ENCODE peak calls at places on chromosomes 4 and X, in nine cellular contexts. A is neuronal stem cell; Y is CD4-positive, alpha-beta T cell; L is adrenal gland; O is uterus; R is breast epithelium; H is sigmoid colon; B is body of pancreas; Q is mesendoderm. M is an unnamed sample.

GRCh38 chr4:153781717-153782416 is 7.0 kb downstream of the SFRP2 start:
- DNase-seq in O (no peak), Q (no peak), B (no peak), A (no peak), H (no peak), Y (no peak), L (no peak), R (no peak), M (no peak)

GRCh38 chrX:19728083-19728648 is 159.2 kb downstream of the SH3KBP1 start:
- DNase-seq in Y (no peak), H (no peak), L (no peak), R (no peak), O (no peak), Q (no peak), A (no peak), B (no peak), M (no peak)

GRCh38 chrX:85243155-85243554 is 424 bp downstream of the SATL1 start:
- DNase-seq in R (no peak), Y (no peak), H (no peak), B (no peak), O (no peak), L (no peak), Q (peak; percentile 30), A (no peak), M (no peak)

GRCh38 chr4:2837904-2838496 is 5.6 kb upstream of the ADD1 start:
- DNase-seq in H (peak; percentile 76), O (peak; percentile 62), Y (peak; percentile 78), L (peak; percentile 70), Q (no peak), A (no peak), B (no peak), R (no peak), M (no peak)

GRCh38 chr4:46196086-46196485 is 72.2 kb upstream of the GABRG1 start:
- DNase-seq in A (no peak), B (no peak), R (no peak), L (no peak), Y (no peak), Q (peak; percentile 35), H (no peak), O (no peak), M (no peak)

GRCh38 chrX:84339507-84340364 is 151.7 kb upstream of the RPS6KA6 start:
- DNase-seq in B (no peak), Y (no peak), L (no peak), H (no peak), Q (peak; percentile 20), O (no peak), A (no peak), R (no peak), M (no peak)

GRCh38 chr4:110610940-110611785 is 11.7 kb downstream of the PITX2 start:
- DNase-seq in R (no peak), B (no peak), O (no peak), H (no peak), A (peak; percentile 20), Q (peak; percentile 47), L (no peak), Y (no peak), M (no peak)

GRCh38 chr4:158259955-158260575 is 49.8 kb downstream of the TMEM144 start:
- DNase-seq in L (no peak), O (no peak), R (no peak), Q (peak; percentile 14), H (no peak), Y (no peak), A (peak; percentile 9), B (no peak), M (no peak)

GRCh38 chr4:116829187-116829586 is 256.2 kb downstream of the TRAM1L1 start:
- DNase-seq in Q (no peak), R (no peak), L (no peak), H (no peak), Y (no peak), A (no peak), O (no peak), B (no peak), M (no peak)

GRCh38 chr4:167183036-167183435 is 51.3 kb downstream of the SPOCK3 start:
- DNase-seq in Y (no peak), Q (no peak), A (no peak), B (no peak), O (no peak), H (no peak), R (no peak), L (no peak), M (no peak)

GRCh38 chrX:40176256-40176978 is 78.7 kb upstream of the BCOR start:
- DNase-seq in H (peak; percentile 86), L (peak; percentile 76), R (no peak), A (no peak), Y (peak; percentile 75), B (peak; percentile 65), O (peak; percentile 47), Q (peak; percentile 21), M (peak; percentile 57)

GRCh38 chrX:154805696-154806091 is 409 bp upstream of the MPP1 start:
- DNase-seq in O (no peak), R (no peak), A (no peak), Y (no peak), Q (peak; percentile 31), L (no peak), B (no peak), H (no peak), M (no peak)

GRCh38 chr4:168735735-168736134 is 238.9 kb downstream of the PALLD start:
- DNase-seq in R (no peak), Q (peak; percentile 27), L (no peak), B (no peak), H (no peak), A (no peak), Y (no peak), O (no peak), M (no peak)

GRCh38 chr4:1235381-1236102 is 13.4 kb downstream of the CTBP1 start:
- DNase-seq in Q (no peak), Y (no peak), A (no peak), O (peak; percentile 14), H (peak; percentile 59), B (peak; percentile 12), R (no peak), L (no peak), M (no peak)

GRCh38 chrX:41082783-41083182 is 2.5 kb upstream of the USP9X start:
- DNase-seq in Q (no peak), H (no peak), A (no peak), Y (no peak), L (no peak), B (no peak), R (no peak), O (no peak), M (no peak)

GRCh38 chrX:30904632-30905031 is 15.6 kb upstream of the TAB3 start:
- DNase-seq in Y (no peak), Q (no peak), R (peak; percentile 28), L (no peak), B (no peak), H (no peak), A (no peak), O (no peak), M (peak; percentile 39)

DNA sequence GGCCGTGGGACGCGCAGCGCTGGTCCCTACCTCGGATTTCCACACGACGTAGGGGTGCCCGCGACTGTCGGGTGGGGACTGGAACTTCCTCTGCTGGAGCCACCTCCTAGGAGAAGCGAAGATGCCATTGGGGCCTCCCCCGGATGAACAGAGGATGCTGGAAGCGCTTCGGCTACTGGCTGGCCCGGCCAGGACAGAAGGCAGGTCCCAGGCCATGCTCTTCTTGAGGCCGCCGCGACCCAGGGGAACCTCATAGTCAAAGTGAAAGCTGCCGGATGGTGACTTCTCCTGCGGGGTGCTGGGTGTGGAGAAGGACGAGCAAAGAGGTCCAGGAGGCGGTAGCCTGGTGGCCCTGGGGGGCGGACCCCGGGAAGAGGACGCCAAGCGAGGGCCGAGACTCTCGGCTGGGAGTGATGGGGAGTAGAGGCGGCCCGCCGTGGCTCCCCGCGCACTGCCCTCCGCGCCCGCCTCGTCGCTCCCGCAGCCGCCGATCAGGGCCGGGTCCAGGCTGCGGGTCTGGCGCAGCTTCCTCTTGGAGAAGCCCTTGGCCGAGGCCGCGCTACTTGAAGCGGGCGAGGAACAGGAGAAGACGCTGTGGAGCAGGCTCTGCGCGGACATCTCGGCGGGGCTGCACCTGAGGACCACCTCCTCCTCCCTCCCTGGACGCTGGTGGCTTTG is 1.4 kb downstream of the ARHGAP6 start:
- DNase-seq in B (no peak), H (peak; percentile 69), Y (no peak), Q (peak; percentile 16), A (no peak), L (no peak), R (no peak), O (peak; percentile 28), M (no peak)
- H3K27me3 ChIP-seq in B (no peaks in the 10 kb centered on the region), H (no peaks in the 10 kb centered on the region), Y (peaks cover 41% of the 10 kb centered on the region), Q (peaks cover 2% of the 10 kb centered on the region), A (peaks cover 10% of the 10 kb centered on the region), L (peaks cover 40% of the 10 kb centered on the region), R (no peaks in the 10 kb centered on the region), O (no peaks in the 10 kb centered on the region), M (peaks cover 88% of the 10 kb centered on the region)

DNA sequence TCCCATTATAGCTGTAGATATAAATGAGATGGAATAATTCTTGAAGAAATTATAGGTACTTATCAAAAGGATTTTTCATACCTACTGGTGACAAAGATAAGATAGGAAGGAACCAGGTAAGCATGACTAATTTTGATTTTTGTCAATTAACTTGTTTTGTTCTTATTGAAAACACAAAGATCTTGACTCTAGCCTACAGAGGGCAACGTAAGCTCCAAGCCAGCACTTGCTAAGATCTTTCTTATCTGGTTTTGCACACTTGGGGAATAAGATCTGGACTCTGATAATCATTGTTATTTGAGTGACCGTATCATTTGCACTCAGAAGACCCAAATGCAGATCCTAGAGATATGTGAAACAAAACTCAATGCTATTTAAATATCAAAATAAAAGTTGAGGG is 223.4 kb downstream of the VEGFC start:
- DNase-seq in H (no peak), L (no peak), Y (no peak), B (no peak), O (no peak), A (no peak), R (no peak), Q (no peak), M (no peak)
- H3K27me3 ChIP-seq in H (no peaks in the 10 kb centered on the region), L (no peaks in the 10 kb centered on the region), Y (no peaks in the 10 kb centered on the region), B (no peaks in the 10 kb centered on the region), O (no peaks in the 10 kb centered on the region), A (no peaks in the 10 kb centered on the region), R (no peaks in the 10 kb centered on the region), Q (no peaks in the 10 kb centered on the region), M (no peaks in the 10 kb centered on the region)

GRCh38 chr4:108946237-108946636 is 183.4 kb upstream of the ETNPPL start:
- DNase-seq in B (no peak), Q (no peak), H (no peak), A (no peak), L (no peak), O (no peak), R (no peak), Y (no peak), M (no peak)
- H3K27me3 ChIP-seq in B (no peaks in the 10 kb centered on the region), Q (no peaks in the 10 kb centered on the region), H (no peaks in the 10 kb centered on the region), A (no peaks in the 10 kb centered on the region), L (no peaks in the 10 kb centered on the region), O (no peaks in the 10 kb centered on the region), R (no peaks in the 10 kb centered on the region), Y (peaks cover 4% of the 10 kb centered on the region), M (no peaks in the 10 kb centered on the region)

DNA sequence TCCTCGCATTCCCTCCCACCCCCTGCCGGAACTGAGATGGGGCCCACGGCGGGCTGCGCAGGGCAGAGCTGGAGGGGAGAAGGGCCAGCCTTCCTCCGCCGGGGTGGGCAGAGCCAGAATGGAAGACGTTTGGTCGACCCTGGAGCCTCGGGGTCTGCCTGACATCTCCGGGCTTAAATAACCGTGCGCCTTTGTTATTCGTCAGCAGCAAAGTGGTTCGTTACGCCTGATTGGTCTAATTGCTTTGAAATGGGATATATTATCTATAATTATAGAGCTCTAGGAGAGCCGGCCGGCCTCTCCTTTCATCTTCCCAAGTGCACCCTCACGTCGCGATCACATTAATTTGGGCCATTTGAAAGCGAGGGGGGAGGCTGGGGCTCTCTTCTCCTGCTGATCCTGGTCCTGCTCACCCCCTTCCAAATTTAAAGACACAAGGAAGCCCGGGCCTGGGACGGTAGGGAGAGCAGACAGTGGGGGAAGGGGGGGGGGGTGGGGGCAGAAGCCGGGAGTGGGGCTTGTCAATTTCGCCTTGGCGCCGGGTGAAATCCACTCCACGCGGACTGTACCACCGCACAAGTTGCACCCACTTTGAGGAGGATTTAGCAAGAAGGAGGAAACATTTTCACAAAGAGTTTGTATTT is 4.7 kb upstream of the MSX1 start:
- DNase-seq in Y (no peak), R (no peak), O (no peak), A (no peak), H (peak; percentile 50), B (no peak), Q (peak; percentile 67), L (no peak), M (no peak)
- H3K27me3 ChIP-seq in Y (peaks cover 90% of the 10 kb centered on the region), R (no peaks in the 10 kb centered on the region), O (peaks cover 33% of the 10 kb centered on the region), A (peaks cover 90% of the 10 kb centered on the region), H (peaks cover 91% of the 10 kb centered on the region), B (peaks cover 54% of the 10 kb centered on the region), Q (peaks cover 20% of the 10 kb centered on the region), L (peaks cover 58% of the 10 kb centered on the region), M (peaks cover 33% of the 10 kb centered on the region)